ENCODE peak calls at places on chromosomes 16 and 17, in ten cellular contexts. One of them, this sample, is unnamed. For H3K4me1, the result is how much of the 10 kb centered on the place peaks cover.

GRCh38 chr16:57798953-57799618 is 3.2 kb downstream of the KIFC3 start:
- DNase-seq in GM23338: no peak
- DNase-seq in transverse colon: no peak
- DNase-seq in SK-N-SH: peak
- DNase-seq in endothelial cell of umbilical vein: no peak
- DNase-seq in Panc1: no peak
- DNase-seq in spleen: no peak
- DNase-seq in breast epithelium: no peak
- DNase-seq in K562: peak
- DNase-seq in stomach: peak
- DNase-seq in this sample: no peak

GRCh38 chr17:78723001-78723796 is 58.9 kb downstream of the CYTH1 start:
- DNase-seq in GM23338: peak
- DNase-seq in transverse colon: peak
- DNase-seq in SK-N-SH: peak
- DNase-seq in endothelial cell of umbilical vein: no peak
- DNase-seq in Panc1: no peak
- DNase-seq in spleen: no peak
- DNase-seq in breast epithelium: no peak
- DNase-seq in K562: no peak
- DNase-seq in stomach: no peak
- DNase-seq in this sample: peak

GRCh38 chr16:53142823-53143568 is 88.2 kb downstream of the CHD9 start:
- DNase-seq in GM23338: no peak
- DNase-seq in transverse colon: no peak
- DNase-seq in SK-N-SH: no peak
- DNase-seq in endothelial cell of umbilical vein: no peak
- DNase-seq in Panc1: no peak
- DNase-seq in spleen: no peak
- DNase-seq in breast epithelium: no peak
- DNase-seq in K562: no peak
- DNase-seq in stomach: no peak
- DNase-seq in this sample: no peak

GRCh38 chr17:30363715-30364202 is 15.0 kb upstream of the CPD start:
- DNase-seq in GM23338: no peak
- DNase-seq in transverse colon: peak
- DNase-seq in SK-N-SH: no peak
- DNase-seq in endothelial cell of umbilical vein: no peak
- DNase-seq in Panc1: peak
- DNase-seq in spleen: peak
- DNase-seq in breast epithelium: peak
- DNase-seq in K562: peak
- DNase-seq in stomach: peak
- DNase-seq in this sample: no peak

GRCh38 chr17:50423553-50424159 is 2.4 kb upstream of the ACSF2 start:
- DNase-seq in GM23338: peak
- DNase-seq in transverse colon: no peak
- DNase-seq in SK-N-SH: no peak
- DNase-seq in endothelial cell of umbilical vein: peak
- DNase-seq in Panc1: no peak
- DNase-seq in spleen: no peak
- DNase-seq in breast epithelium: peak
- DNase-seq in K562: peak
- DNase-seq in stomach: no peak
- DNase-seq in this sample: peak

GRCh38 chr17:2972749-2973148 is 90.7 kb downstream of the OR1D5 start:
- DNase-seq in GM23338: no peak
- DNase-seq in transverse colon: no peak
- DNase-seq in SK-N-SH: no peak
- DNase-seq in endothelial cell of umbilical vein: no peak
- DNase-seq in Panc1: no peak
- DNase-seq in spleen: no peak
- DNase-seq in breast epithelium: no peak
- DNase-seq in K562: no peak
- DNase-seq in stomach: no peak
- DNase-seq in this sample: no peak

GRCh38 chr16:53434436-53435065 is at the start of gene RBL2:
- DNase-seq in GM23338: peak
- DNase-seq in transverse colon: peak
- DNase-seq in SK-N-SH: peak
- DNase-seq in endothelial cell of umbilical vein: peak
- DNase-seq in Panc1: no peak
- DNase-seq in spleen: peak
- DNase-seq in breast epithelium: peak
- DNase-seq in K562: peak
- DNase-seq in stomach: peak
- DNase-seq in this sample: peak

GRCh38 chr17:58007781-58008706 is 998 bp upstream of the SRSF1 start:
- DNase-seq in GM23338: peak
- DNase-seq in transverse colon: no peak
- DNase-seq in SK-N-SH: peak
- DNase-seq in endothelial cell of umbilical vein: no peak
- DNase-seq in Panc1: no peak
- DNase-seq in spleen: no peak
- DNase-seq in breast epithelium: no peak
- DNase-seq in K562: no peak
- DNase-seq in stomach: no peak
- DNase-seq in this sample: no peak

GRCh38 chr17:59513934-59514841 is 51.2 kb upstream of the DHX40 start:
- DNase-seq in GM23338: no peak
- DNase-seq in transverse colon: peak
- DNase-seq in SK-N-SH: peak
- DNase-seq in endothelial cell of umbilical vein: peak
- DNase-seq in Panc1: no peak
- DNase-seq in spleen: peak
- DNase-seq in breast epithelium: peak
- DNase-seq in K562: peak
- DNase-seq in stomach: peak
- DNase-seq in this sample: peak

GRCh38 chr16:64206877-64207276 is 915.0 kb downstream of the CDH11 start:
- DNase-seq in GM23338: no peak
- DNase-seq in transverse colon: no peak
- DNase-seq in SK-N-SH: peak
- DNase-seq in endothelial cell of umbilical vein: no peak
- DNase-seq in Panc1: no peak
- DNase-seq in spleen: no peak
- DNase-seq in breast epithelium: no peak
- DNase-seq in K562: no peak
- DNase-seq in stomach: no peak
- DNase-seq in this sample: no peak

GRCh38 chr17:64736804-64737492 is 74.8 kb upstream of the SMURF2 start:
- DNase-seq in GM23338: peak
- DNase-seq in transverse colon: peak
- DNase-seq in SK-N-SH: peak
- DNase-seq in endothelial cell of umbilical vein: peak
- DNase-seq in Panc1: no peak
- DNase-seq in spleen: no peak
- DNase-seq in breast epithelium: no peak
- DNase-seq in K562: peak
- DNase-seq in stomach: peak
- DNase-seq in this sample: no peak

DNA sequence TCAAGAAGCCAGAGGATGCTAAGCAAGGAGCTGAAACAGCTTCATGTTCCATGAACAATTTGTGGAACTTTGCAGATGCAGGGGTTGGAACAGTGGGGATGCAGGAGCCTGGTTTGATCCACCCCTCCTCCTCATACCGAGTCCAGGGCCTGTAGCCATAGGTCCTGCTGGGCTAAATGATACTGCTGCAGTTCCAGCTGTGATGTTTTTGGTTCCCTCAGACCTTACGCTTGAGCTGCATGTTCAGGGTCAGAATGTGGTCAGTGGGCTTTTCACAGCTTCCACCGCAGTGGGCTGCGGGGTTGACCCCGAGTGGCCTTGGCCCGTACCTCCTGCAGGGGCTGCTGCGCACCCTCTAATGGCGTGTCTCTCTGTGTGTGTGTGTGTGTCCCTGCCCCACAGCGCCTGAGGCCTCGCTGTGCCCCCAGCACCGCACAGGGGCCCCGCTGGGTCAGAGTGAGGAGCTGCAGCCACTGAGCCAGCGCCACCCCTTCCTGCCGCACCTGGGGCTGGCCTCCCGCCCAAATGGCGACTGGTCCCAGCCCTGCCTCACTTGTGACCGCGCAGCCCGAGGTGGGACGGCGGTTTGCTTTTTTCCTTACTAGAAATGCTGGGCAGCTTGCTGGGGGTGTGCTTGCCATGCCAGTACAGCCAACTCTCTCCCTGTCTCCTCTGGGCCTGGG is 48.2 kb downstream of the EPN2 start:
- DNase-seq in GM23338: no peak
- DNase-seq in transverse colon: no peak
- DNase-seq in SK-N-SH: no peak
- DNase-seq in endothelial cell of umbilical vein: no peak
- DNase-seq in Panc1: no peak
- DNase-seq in spleen: peak
- DNase-seq in breast epithelium: no peak
- DNase-seq in K562: no peak
- DNase-seq in stomach: no peak
- DNase-seq in this sample: no peak
- H3K4me1 ChIP-seq in GM23338: half or more
- H3K4me1 ChIP-seq in transverse colon: under half
- H3K4me1 ChIP-seq in SK-N-SH: under half
- H3K4me1 ChIP-seq in endothelial cell of umbilical vein: under half
- H3K4me1 ChIP-seq in Panc1: under half
- H3K4me1 ChIP-seq in spleen: under half
- H3K4me1 ChIP-seq in breast epithelium: under half
- H3K4me1 ChIP-seq in K562: under half
- H3K4me1 ChIP-seq in stomach: half or more
- H3K4me1 ChIP-seq in this sample: under half

GRCh38 chr17:17496189-17497064 is at the start of gene RASD1:
- DNase-seq in GM23338: peak
- DNase-seq in transverse colon: peak
- DNase-seq in SK-N-SH: peak
- DNase-seq in endothelial cell of umbilical vein: peak
- DNase-seq in Panc1: peak
- DNase-seq in spleen: peak
- DNase-seq in breast epithelium: peak
- DNase-seq in K562: peak
- DNase-seq in stomach: peak
- DNase-seq in this sample: peak
- TF ChIP-seq POLR2AphosphoS5 in GM23338: peak
- TF ChIP-seq POLR2AphosphoS5 in transverse colon: peak
- TF ChIP-seq POLR2AphosphoS5 in SK-N-SH: peak
- TF ChIP-seq POLR2AphosphoS5 in endothelial cell of umbilical vein: peak
- TF ChIP-seq POLR2AphosphoS5 in Panc1: peak
- TF ChIP-seq POLR2AphosphoS5 in spleen: peak
- TF ChIP-seq POLR2AphosphoS5 in breast epithelium: peak
- TF ChIP-seq POLR2AphosphoS5 in K562: no peak
- TF ChIP-seq POLR2AphosphoS5 in stomach: peak
- TF ChIP-seq POLR2AphosphoS5 in this sample: peak

DNA sequence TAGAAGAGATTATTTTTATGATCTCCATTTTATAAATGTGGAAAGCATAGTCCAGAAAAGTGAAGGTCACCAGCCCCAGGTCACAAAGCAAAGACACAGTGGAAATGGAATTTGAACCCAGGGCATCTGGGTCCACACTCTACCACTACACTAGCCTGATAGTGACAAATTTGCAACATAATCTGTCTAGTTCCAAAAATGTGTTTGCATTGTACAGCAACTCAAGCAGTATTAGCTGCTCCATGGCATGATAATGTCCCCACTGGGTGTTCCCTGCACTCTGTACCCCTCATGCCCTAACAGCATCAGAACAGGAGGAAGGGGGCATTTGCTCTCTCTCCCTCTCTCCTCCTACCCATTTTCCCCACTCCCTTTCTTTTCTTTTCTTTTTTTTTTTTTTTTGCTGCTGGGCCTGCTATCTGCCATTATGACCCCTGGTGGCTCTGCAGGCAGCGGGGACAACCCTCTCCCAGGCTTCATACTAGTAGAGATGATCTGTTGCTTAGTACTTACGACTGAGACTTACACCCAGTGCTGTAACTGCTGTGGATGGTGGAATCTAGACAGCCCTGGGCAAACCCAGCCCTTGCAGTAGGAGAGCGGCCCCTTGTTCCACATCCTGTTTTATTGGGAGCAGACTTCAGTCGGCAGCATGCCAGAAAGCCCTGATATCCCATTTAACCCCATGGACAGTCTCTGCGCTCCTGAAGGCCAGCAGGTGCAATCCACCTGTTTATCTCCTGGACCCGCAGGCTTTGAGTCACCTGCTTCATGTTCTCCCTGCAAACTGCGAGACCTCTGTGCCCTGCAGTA is 306.3 kb downstream of the SOX9 start:
- DNase-seq in GM23338: no peak
- DNase-seq in transverse colon: peak
- DNase-seq in SK-N-SH: peak
- DNase-seq in endothelial cell of umbilical vein: no peak
- DNase-seq in Panc1: no peak
- DNase-seq in spleen: no peak
- DNase-seq in breast epithelium: no peak
- DNase-seq in K562: no peak
- DNase-seq in stomach: peak
- DNase-seq in this sample: no peak
- H3K4me1 ChIP-seq in GM23338: under half
- H3K4me1 ChIP-seq in transverse colon: under half
- H3K4me1 ChIP-seq in SK-N-SH: under half
- H3K4me1 ChIP-seq in endothelial cell of umbilical vein: under half
- H3K4me1 ChIP-seq in Panc1: half or more
- H3K4me1 ChIP-seq in spleen: under half
- H3K4me1 ChIP-seq in breast epithelium: under half
- H3K4me1 ChIP-seq in K562: under half
- H3K4me1 ChIP-seq in stomach: under half
- H3K4me1 ChIP-seq in this sample: under half

GRCh38 chr16:19817875-19818274 is 66.8 kb downstream of the GPRC5B start:
- DNase-seq in GM23338: no peak
- DNase-seq in transverse colon: no peak
- DNase-seq in SK-N-SH: no peak
- DNase-seq in endothelial cell of umbilical vein: no peak
- DNase-seq in Panc1: no peak
- DNase-seq in spleen: no peak
- DNase-seq in breast epithelium: no peak
- DNase-seq in K562: peak
- DNase-seq in stomach: no peak
- DNase-seq in this sample: no peak

GRCh38 chr16:19822534-19822933 is 62.1 kb downstream of the GPRC5B start:
- DNase-seq in GM23338: no peak
- DNase-seq in transverse colon: no peak
- DNase-seq in SK-N-SH: no peak
- DNase-seq in endothelial cell of umbilical vein: no peak
- DNase-seq in Panc1: no peak
- DNase-seq in spleen: no peak
- DNase-seq in breast epithelium: no peak
- DNase-seq in K562: no peak
- DNase-seq in stomach: no peak
- DNase-seq in this sample: no peak

GRCh38 chr16:19815418-19815817 is 69.2 kb downstream of the GPRC5B start:
- DNase-seq in GM23338: no peak
- DNase-seq in transverse colon: no peak
- DNase-seq in SK-N-SH: no peak
- DNase-seq in endothelial cell of umbilical vein: no peak
- DNase-seq in Panc1: no peak
- DNase-seq in spleen: no peak
- DNase-seq in breast epithelium: no peak
- DNase-seq in K562: no peak
- DNase-seq in stomach: no peak
- DNase-seq in this sample: no peak

GRCh38 chr16:19812986-19813385 is 71.7 kb downstream of the GPRC5B start:
- DNase-seq in GM23338: no peak
- DNase-seq in transverse colon: no peak
- DNase-seq in SK-N-SH: no peak
- DNase-seq in endothelial cell of umbilical vein: no peak
- DNase-seq in Panc1: no peak
- DNase-seq in spleen: no peak
- DNase-seq in breast epithelium: no peak
- DNase-seq in K562: no peak
- DNase-seq in stomach: no peak
- DNase-seq in this sample: no peak

GRCh38 chr16:19817122-19817521 is 67.5 kb downstream of the GPRC5B start:
- DNase-seq in GM23338: no peak
- DNase-seq in transverse colon: no peak
- DNase-seq in SK-N-SH: no peak
- DNase-seq in endothelial cell of umbilical vein: no peak
- DNase-seq in Panc1: no peak
- DNase-seq in spleen: no peak
- DNase-seq in breast epithelium: no peak
- DNase-seq in K562: no peak
- DNase-seq in stomach: no peak
- DNase-seq in this sample: no peak
- TF ChIP-seq POLR2AphosphoS5 in GM23338: no peak
- TF ChIP-seq POLR2AphosphoS5 in transverse colon: no peak
- TF ChIP-seq POLR2AphosphoS5 in SK-N-SH: no peak
- TF ChIP-seq POLR2AphosphoS5 in endothelial cell of umbilical vein: no peak
- TF ChIP-seq POLR2AphosphoS5 in Panc1: no peak
- TF ChIP-seq POLR2AphosphoS5 in spleen: no peak
- TF ChIP-seq POLR2AphosphoS5 in breast epithelium: no peak
- TF ChIP-seq POLR2AphosphoS5 in K562: no peak
- TF ChIP-seq POLR2AphosphoS5 in stomach: no peak
- TF ChIP-seq POLR2AphosphoS5 in this sample: no peak